ENCODE peak calls at places on chromosomes 3 and 15, in seven cellular contexts. X, O, W, D, E, Z and H are unnamed samples. For H3K4me1, the result is how much of the 10 kb centered on the place peaks cover.

GRCh38 chr3:133137042-133137393 is 98.8 kb downstream of the TMEM108 start:
- DNase-seq in Z (no peak), E (no peak), W (no peak), D (no peak), O (no peak), X (no peak), H (no peak)

GRCh38 chr3:32757618-32758374 is 60.0 kb upstream of the TRIM71 start:
- DNase-seq in D (no peak), O (no peak), Z (no peak), E (peak), X (no peak), W (no peak), H (no peak)

GRCh38 chr3:133591271-133591742 is 17.8 kb downstream of the CDV3 start:
- DNase-seq in E (no peak), O (no peak), Z (no peak), D (no peak), W (no peak), X (no peak), H (no peak)

GRCh38 chr15:44662478-44663409 is 718 bp downstream of the SPG11 start:
- DNase-seq in Z (peak), W (peak), D (peak), O (peak), E (peak), X (peak), H (peak)

GRCh38 chr15:73240864-73241499 is 127.8 kb downstream of the HCN4 start:
- DNase-seq in W (peak), Z (peak), O (peak), E (peak), D (no peak), X (peak), H (peak)

GRCh38 chr15:80562846-80563245 is 132.3 kb upstream of the ABHD17C start:
- DNase-seq in Z (no peak), D (no peak), E (no peak), O (no peak), W (no peak), X (no peak), H (no peak)

GRCh38 chr15:69504352-69505040 is 51.9 kb downstream of the RPLP1 start:
- DNase-seq in D (no peak), W (no peak), O (no peak), X (no peak), E (no peak), Z (no peak), H (no peak)

GRCh38 chr3:78974181-78974770 is 793.5 kb downstream of the ROBO1 start:
- DNase-seq in X (no peak), W (no peak), Z (no peak), D (no peak), O (no peak), E (no peak), H (no peak)

GRCh38 chr3:156291269-156292123 is 171.1 kb downstream of the KCNAB1 start:
- DNase-seq in Z (no peak), O (no peak), E (no peak), D (peak), W (no peak), X (no peak), H (no peak)

GRCh38 chr15:71572452-71573053 is 237.8 kb upstream of the NR2E3 start:
- DNase-seq in X (peak), D (no peak), O (peak), W (peak), Z (no peak), E (peak), H (no peak)

GRCh38 chr15:81338422-81339007 is 14.6 kb upstream of the STARD5 start:
- DNase-seq in W (peak), D (no peak), O (peak), Z (no peak), X (peak), E (peak), H (no peak)

GRCh38 chr3:79587150-79587549 is 180.6 kb downstream of the ROBO1 start:
- DNase-seq in O (no peak), D (no peak), Z (no peak), W (no peak), X (no peak), E (no peak), H (no peak)

GRCh38 chr15:90539789-90540188 is 10.1 kb downstream of the CRTC3 start:
- DNase-seq in Z (no peak), X (no peak), W (no peak), D (no peak), O (no peak), E (no peak), H (no peak)

GRCh38 chr3:141231923-141232861 is 567 bp downstream of the PXYLP1 start:
- DNase-seq in W (peak), D (peak), O (peak), Z (no peak), E (no peak), X (no peak), H (peak)

GRCh38 chr15:63212050-63212973 is 22.9 kb downstream of the RAB8B start:
- DNase-seq in O (peak), X (no peak), E (peak), W (no peak), D (no peak), Z (no peak), H (no peak)

GRCh38 chr3:194054941-194055340 is 81.0 kb upstream of the HES1 start:
- DNase-seq in D (no peak), O (no peak), Z (no peak), E (no peak), W (no peak), X (no peak), H (no peak)

GRCh38 chr3:194056731-194057415 is 79.1 kb upstream of the HES1 start:
- DNase-seq in D (no peak), O (peak), E (no peak), W (no peak), X (no peak), Z (no peak), H (no peak)

GRCh38 chr3:194057570-194058188 is 78.3 kb upstream of the HES1 start:
- DNase-seq in Z (no peak), X (no peak), W (no peak), D (no peak), O (no peak), E (no peak), H (no peak)

GRCh38 chr3:194061421-194062029 is 74.4 kb upstream of the HES1 start:
- DNase-seq in Z (no peak), X (no peak), O (no peak), W (no peak), D (no peak), E (no peak), H (no peak)

DNA sequence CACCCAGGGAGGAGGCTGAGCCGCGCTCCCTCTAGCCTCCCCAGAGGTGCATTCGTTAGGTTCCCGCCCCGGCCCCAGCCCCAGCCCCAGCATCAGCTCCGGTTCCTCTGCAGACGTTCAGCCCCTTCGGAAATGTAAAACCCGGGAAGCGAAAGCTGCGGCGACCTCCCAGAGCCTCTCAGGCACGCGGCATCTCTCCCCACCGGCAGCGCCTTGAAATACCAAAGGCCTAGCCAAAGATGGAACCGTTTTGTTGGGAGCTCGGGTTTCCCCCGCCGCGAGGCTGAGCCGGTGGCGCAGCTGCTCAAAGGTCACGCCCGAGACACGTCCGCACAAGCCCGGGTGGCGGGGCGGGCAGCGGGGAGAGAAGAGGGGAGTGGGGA is 77.8 kb upstream of the HES1 start:
- DNase-seq in Z (peak), W (peak), O (peak), E (peak), D (peak), X (no peak), H (peak)
- H3K4me3 ChIP-seq in Z (peak), W (no peak), O (no peak), E (no peak), D (peak), X (no peak), H (peak)

DNA sequence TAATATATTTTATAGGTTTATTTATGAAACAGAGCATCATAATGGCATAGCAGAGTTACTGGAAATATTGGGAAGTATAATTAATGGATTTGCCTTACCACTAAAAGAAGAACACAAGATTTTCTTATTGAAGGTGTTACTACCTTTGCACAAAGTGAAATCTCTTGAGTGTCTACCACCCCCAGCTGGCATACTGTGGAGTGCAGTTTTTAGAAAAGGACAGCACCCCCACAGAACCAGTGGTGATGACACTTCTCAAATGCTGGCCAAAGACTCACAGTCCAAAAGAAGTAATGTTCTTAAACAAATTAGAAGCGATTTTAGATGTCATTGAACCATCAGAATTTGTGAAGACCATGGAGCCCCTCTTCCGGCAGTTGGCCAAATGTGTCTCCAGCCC is 58.1 kb downstream of the DNAH1 start:
- DNase-seq in D (no peak), O (no peak), W (no peak), E (no peak), Z (peak), X (no peak), H (no peak)
- TF ChIP-seq CTCF in D (no peak), O (no peak), W (no peak), E (no peak), Z (peak), X (peak), H (no peak)

GRCh38 chr3:107600784-107601183 is 78.0 kb downstream of the BBX start:
- DNase-seq in X (no peak), Z (no peak), O (no peak), W (no peak), D (no peak), E (no peak), H (no peak)
- H3K4me1 ChIP-seq in X (under half), Z (under half), O (under half), W (under half), D (under half), E (under half), H (under half)

GRCh38 chr3:177358085-177358967 is 161.0 kb upstream of the TBL1XR1 start:
- DNase-seq in O (no peak), X (peak), D (peak), W (no peak), E (peak), Z (peak), H (peak)
- H3K4me3 ChIP-seq in O (no peak), X (peak), D (peak), W (no peak), E (peak), Z (peak), H (peak)

DNA sequence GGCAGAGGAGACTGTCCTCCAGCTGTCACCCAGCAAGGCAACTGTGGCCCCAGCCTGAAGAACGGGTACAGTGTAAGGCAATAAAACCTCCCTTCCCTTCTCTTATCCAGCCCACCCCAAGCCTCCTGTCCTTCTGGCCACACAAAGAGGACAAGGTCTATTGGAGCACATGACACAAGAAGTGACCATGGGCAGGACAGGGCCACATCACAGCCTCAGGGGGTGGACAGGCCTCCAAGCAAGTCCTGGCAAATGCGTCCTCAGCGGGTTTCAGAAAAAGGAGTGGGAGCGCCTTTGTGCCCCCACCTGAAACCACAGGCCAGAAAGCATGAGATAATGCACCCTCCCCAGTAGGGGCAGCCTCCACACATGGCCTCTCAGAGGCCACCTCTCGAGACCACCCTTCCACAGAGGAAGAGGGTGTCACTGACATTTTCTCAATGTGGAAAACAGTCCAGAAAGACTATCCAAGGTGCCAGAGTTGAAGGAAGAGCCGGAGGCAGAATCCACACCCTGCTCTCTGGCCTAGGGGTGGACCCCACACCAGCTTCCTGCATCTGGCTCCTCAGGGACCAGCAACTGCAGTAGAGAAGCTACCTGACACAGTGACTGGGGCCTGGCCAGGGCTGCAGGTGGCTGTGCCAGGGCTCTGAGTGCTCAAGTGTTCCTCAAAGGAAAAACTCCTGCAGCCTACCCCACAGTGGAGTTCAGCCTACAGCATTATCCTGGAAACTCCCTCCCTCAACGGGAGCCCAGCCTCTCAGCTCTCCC is 43.9 kb downstream of the CCDC12 start:
- DNase-seq in D (peak), E (no peak), O (no peak), Z (peak), W (no peak), X (no peak), H (peak)
- TF ChIP-seq CTCF in D (no peak), E (no peak), O (no peak), Z (peak), W (no peak), X (peak), H (no peak)

DNA sequence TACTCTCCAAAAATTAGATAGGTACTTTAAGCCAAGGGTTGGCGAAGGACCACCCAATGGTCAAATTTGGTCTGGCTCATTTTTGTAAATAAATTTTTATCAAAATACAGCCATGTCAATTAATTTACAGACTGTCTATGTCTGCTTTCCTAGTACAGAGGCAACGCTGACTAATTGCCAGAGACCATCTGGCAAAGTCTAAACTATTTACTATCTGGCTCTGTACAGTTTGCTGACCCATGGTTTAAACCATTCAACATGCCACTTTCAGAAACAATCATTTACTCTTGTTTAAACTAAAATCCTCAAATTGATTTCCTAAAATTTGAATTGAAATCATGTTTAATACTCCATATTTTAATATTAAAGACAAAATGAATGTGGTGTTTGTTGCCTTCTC is 25.9 kb downstream of the CBLB start:
- DNase-seq in X (no peak), E (peak), O (no peak), D (no peak), W (no peak), Z (no peak), H (no peak)
- H3K4me1 ChIP-seq in X (under half), E (under half), O (under half), D (under half), W (under half), Z (under half), H (under half)